ENCODE peak calls at places on chromosome 11, in ten cellular contexts. One of them, this sample, is unnamed.
A peak's percentile ranks its signal among the peaks of the same experiment; 100 is the strongest.

GRCh38 chr11:6629892-6630631 is 10.8 kb upstream of the TPP1 start:
- DNase-seq in anterior cingulate cortex: no peak
- DNase-seq in PC-3: no peak
- DNase-seq in HS-5: no peak
- DNase-seq in NCI-H1930: no peak
- DNase-seq in non-pigmented ciliary epithelial cell: no peak
- DNase-seq in NK-92 treated with Interleukin-12 subunit alpha and Interleukin-12 subunit beta, amount 100 ng/mL, for 24 hours: no peak
- DNase-seq in NCI-H1105 treated with DMSO at 0.1 percent for 48 hours: no peak
- DNase-seq in NCI-H2081: no peak
- DNase-seq in CD4-positive, alpha-beta T cell: no peak
- DNase-seq in this sample: no peak

GRCh38 chr11:32602657-32603410 is 19.2 kb downstream of the EIF3M start:
- DNase-seq in PC-3: peak; percentile 21
- DNase-seq in CD4-positive, alpha-beta T cell: no peak
- DNase-seq in NK-92 treated with Interleukin-12 subunit alpha and Interleukin-12 subunit beta, amount 100 ng/mL, for 24 hours: no peak
- DNase-seq in NCI-H1105 treated with DMSO at 0.1 percent for 48 hours: no peak
- DNase-seq in NCI-H2081: no peak
- DNase-seq in HS-5: no peak
- DNase-seq in anterior cingulate cortex: no peak
- DNase-seq in NCI-H1930: no peak
- DNase-seq in non-pigmented ciliary epithelial cell: no peak
- DNase-seq in this sample: no peak

GRCh38 chr11:130651266-130651855 is 202.9 kb downstream of the ADAMTS15 start:
- DNase-seq in anterior cingulate cortex: no peak
- DNase-seq in PC-3: no peak
- DNase-seq in NCI-H2081: no peak
- DNase-seq in non-pigmented ciliary epithelial cell: no peak
- DNase-seq in CD4-positive, alpha-beta T cell: no peak
- DNase-seq in NCI-H1930: no peak
- DNase-seq in HS-5: no peak
- DNase-seq in NCI-H1105 treated with DMSO at 0.1 percent for 48 hours: no peak
- DNase-seq in NK-92 treated with Interleukin-12 subunit alpha and Interleukin-12 subunit beta, amount 100 ng/mL, for 24 hours: no peak
- DNase-seq in this sample: no peak

GRCh38 chr11:112941096-112941495 is 20.1 kb upstream of the NCAM1 start:
- DNase-seq in anterior cingulate cortex: no peak
- DNase-seq in CD4-positive, alpha-beta T cell: no peak
- DNase-seq in NCI-H1105 treated with DMSO at 0.1 percent for 48 hours: no peak
- DNase-seq in non-pigmented ciliary epithelial cell: no peak
- DNase-seq in HS-5: no peak
- DNase-seq in NCI-H1930: no peak
- DNase-seq in NK-92 treated with Interleukin-12 subunit alpha and Interleukin-12 subunit beta, amount 100 ng/mL, for 24 hours: no peak
- DNase-seq in NCI-H2081: no peak
- DNase-seq in PC-3: no peak
- DNase-seq in this sample: no peak

GRCh38 chr11:116263770-116264169 is 509.0 kb downstream of the BUD13 start:
- DNase-seq in NK-92 treated with Interleukin-12 subunit alpha and Interleukin-12 subunit beta, amount 100 ng/mL, for 24 hours: no peak
- DNase-seq in CD4-positive, alpha-beta T cell: no peak
- DNase-seq in HS-5: no peak
- DNase-seq in PC-3: no peak
- DNase-seq in NCI-H1105 treated with DMSO at 0.1 percent for 48 hours: no peak
- DNase-seq in NCI-H2081: no peak
- DNase-seq in non-pigmented ciliary epithelial cell: no peak
- DNase-seq in anterior cingulate cortex: no peak
- DNase-seq in NCI-H1930: no peak
- DNase-seq in this sample: no peak

GRCh38 chr11:2268911-2269600 is 1.3 kb downstream of the ASCL2 start:
- DNase-seq in PC-3: peak; percentile 62
- DNase-seq in NCI-H2081: no peak
- DNase-seq in NCI-H1105 treated with DMSO at 0.1 percent for 48 hours: peak; percentile 54
- DNase-seq in NK-92 treated with Interleukin-12 subunit alpha and Interleukin-12 subunit beta, amount 100 ng/mL, for 24 hours: no peak
- DNase-seq in anterior cingulate cortex: no peak
- DNase-seq in NCI-H1930: peak; percentile 19
- DNase-seq in CD4-positive, alpha-beta T cell: peak; percentile 48
- DNase-seq in HS-5: no peak
- DNase-seq in non-pigmented ciliary epithelial cell: no peak
- DNase-seq in this sample: no peak

GRCh38 chr11:112961751-112962747 is 829 bp downstream of the NCAM1 start:
- DNase-seq in CD4-positive, alpha-beta T cell: no peak
- DNase-seq in NCI-H1105 treated with DMSO at 0.1 percent for 48 hours: peak; percentile 63
- DNase-seq in PC-3: no peak
- DNase-seq in anterior cingulate cortex: peak; percentile 71
- DNase-seq in non-pigmented ciliary epithelial cell: no peak
- DNase-seq in HS-5: no peak
- DNase-seq in NCI-H1930: no peak
- DNase-seq in NK-92 treated with Interleukin-12 subunit alpha and Interleukin-12 subunit beta, amount 100 ng/mL, for 24 hours: peak; percentile 74
- DNase-seq in NCI-H2081: peak; percentile 64
- DNase-seq in this sample: peak; percentile 21

GRCh38 chr11:130179396-130180306 is 20.1 kb downstream of the ST14 start:
- DNase-seq in NK-92 treated with Interleukin-12 subunit alpha and Interleukin-12 subunit beta, amount 100 ng/mL, for 24 hours: no peak
- DNase-seq in non-pigmented ciliary epithelial cell: no peak
- DNase-seq in HS-5: no peak
- DNase-seq in CD4-positive, alpha-beta T cell: no peak
- DNase-seq in anterior cingulate cortex: no peak
- DNase-seq in NCI-H1930: no peak
- DNase-seq in NCI-H2081: peak; percentile 44
- DNase-seq in NCI-H1105 treated with DMSO at 0.1 percent for 48 hours: no peak
- DNase-seq in PC-3: no peak
- DNase-seq in this sample: no peak